ENCODE peak calls at places on chromosomes 13 and 19, in nine cellular contexts. X, S, W, Z, E, D, B, H and T are unnamed samples.

GRCh38 chr19:53991224-53992113 is at the start of gene CACNG6:
- DNase-seq in S (no peak), W (peak), Z (no peak), H (no peak), E (no peak), B (peak), X (peak), D (no peak), T (no peak)

GRCh38 chr13:74202129-74202528 is 67.9 kb upstream of the KLF12 start:
- DNase-seq in S (no peak), W (no peak), B (no peak), H (no peak), Z (no peak), X (no peak), D (no peak), E (no peak), T (no peak)

GRCh38 chr19:3028305-3029069 is 593 bp downstream of the TLE2 start:
- DNase-seq in H (no peak), E (no peak), B (no peak), S (no peak), W (no peak), Z (no peak), X (no peak), D (no peak), T (no peak)

GRCh38 chr13:113162783-113163685 is 4.6 kb downstream of the PROZ start:
- DNase-seq in D (no peak), Z (no peak), W (no peak), X (no peak), H (no peak), E (no peak), S (peak), B (no peak), T (no peak)

GRCh38 chr19:2032296-2032941 is 16.9 kb upstream of the BTBD2 start:
- DNase-seq in S (peak), B (no peak), Z (peak), X (peak), H (peak), W (peak), D (no peak), E (peak), T (peak)

GRCh38 chr19:6412111-6412999 is 12.3 kb downstream of the KHSRP start:
- DNase-seq in W (peak), D (peak), B (peak), S (peak), Z (peak), X (no peak), E (no peak), H (no peak), T (no peak)

GRCh38 chr13:40681341-40682051 is 15.1 kb upstream of the FOXO1 start:
- DNase-seq in W (no peak), H (no peak), B (no peak), Z (peak), S (no peak), E (no peak), D (no peak), X (peak), T (peak)

GRCh38 chr13:21970918-21971317 is 300.0 kb downstream of the FGF9 start:
- DNase-seq in Z (no peak), E (no peak), H (no peak), B (no peak), D (no peak), W (no peak), X (no peak), S (no peak), T (no peak)

GRCh38 chr19:38554676-38555141 is 63.0 kb downstream of the MAP4K1 start:
- DNase-seq in H (no peak), W (no peak), E (no peak), B (no peak), S (no peak), X (no peak), Z (no peak), D (no peak), T (no peak)

GRCh38 chr19:3899531-3900294 is 19.2 kb downstream of the ATCAY start:
- DNase-seq in S (no peak), Z (no peak), D (no peak), E (no peak), W (no peak), B (no peak), X (no peak), H (peak), T (no peak)

GRCh38 chr19:2274937-2275535 is 6.9 kb downstream of the PEAK3 start:
- DNase-seq in W (peak), X (peak), D (no peak), B (peak), Z (peak), H (no peak), S (peak), E (no peak), T (no peak)

GRCh38 chr13:26811636-26812035 is 51.0 kb upstream of the GPR12 start:
- DNase-seq in E (no peak), S (no peak), W (no peak), X (no peak), B (no peak), Z (no peak), H (no peak), D (no peak), T (no peak)

GRCh38 chr19:47068246-47068645 is 19.8 kb upstream of the TMEM160 start:
- DNase-seq in S (no peak), E (no peak), H (no peak), D (no peak), W (no peak), X (no peak), B (no peak), Z (no peak), T (no peak)

GRCh38 chr13:39297664-39298171 is 259.5 kb downstream of the NHLRC3 start:
- DNase-seq in S (no peak), E (no peak), X (peak), B (no peak), H (no peak), Z (no peak), D (no peak), W (peak), T (no peak)

GRCh38 chr13:44040070-44040753 is 160.5 kb downstream of the LACC1 start:
- DNase-seq in X (peak), S (no peak), D (no peak), E (no peak), Z (no peak), B (no peak), H (no peak), W (peak), T (no peak)

GRCh38 chr13:25683056-25683455 is 311.3 kb downstream of the ATP8A2 start:
- DNase-seq in S (no peak), E (no peak), Z (no peak), X (no peak), B (no peak), D (no peak), W (no peak), H (no peak), T (no peak)

GRCh38 chr19:456547-457110 is 4.2 kb downstream of the SHC2 start:
- DNase-seq in W (no peak), X (no peak), E (no peak), H (no peak), Z (no peak), D (no peak), S (no peak), B (no peak), T (no peak)

GRCh38 chr19:29014857-29015436 is 198.0 kb downstream of the UQCRFS1 start:
- DNase-seq in X (no peak), H (no peak), D (no peak), B (no peak), Z (no peak), S (no peak), E (no peak), W (no peak), T (no peak)

GRCh38 chr13:94318418-94318817 is 161.1 kb downstream of the DCT start:
- DNase-seq in H (no peak), D (no peak), X (peak), B (no peak), E (no peak), W (no peak), S (no peak), Z (no peak), T (no peak)

GRCh38 chr13:79631260-79631659 is 150.3 kb downstream of the NDFIP2 start:
- DNase-seq in Z (peak), S (no peak), W (peak), B (no peak), X (peak), H (no peak), E (no peak), D (no peak), T (no peak)

GRCh38 chr19:900302-901111 is 7.2 kb downstream of the RNU6-9 start:
- DNase-seq in D (no peak), X (no peak), B (no peak), Z (no peak), W (no peak), S (no peak), E (no peak), H (no peak), T (no peak)

GRCh38 chr13:50670272-50670671 is 173.2 kb downstream of the DLEU7 start:
- DNase-seq in S (no peak), E (no peak), Z (no peak), D (no peak), W (no peak), X (no peak), H (no peak), B (no peak), T (no peak)